ENCODE peak calls at places on chromosomes 6 and 20, in nine cellular contexts. D, S, T, K, U, G, Q, L and A are unnamed samples.

GRCh38 chr6:126143650-126144260 is 157.4 kb downstream of the TRMT11 start:
- DNase-seq in D (no peak), S (no peak), T (peak; percentile 91), K (no peak), U (no peak), G (no peak), Q (no peak), L (no peak), A (no peak)

GRCh38 chr20:1537731-1538058 is 19.8 kb downstream of the SIRPD start:
- DNase-seq in D (peak; percentile 73), S (no peak), T (no peak), K (no peak), U (peak; percentile 28), G (no peak), Q (no peak), L (no peak), A (no peak)

GRCh38 chr6:38646166-38646565 is 6.4 kb upstream of the BTBD9 start:
- DNase-seq in D (no peak), S (no peak), T (no peak), K (no peak), U (no peak), G (no peak), Q (no peak), L (no peak), A (no peak)

GRCh38 chr20:56995635-56996075 is 270.8 kb downstream of the BMP7 start:
- DNase-seq in D (no peak), S (no peak), T (peak; percentile 73), K (no peak), U (peak; percentile 58), G (no peak), Q (peak; percentile 72), L (peak; percentile 56), A (no peak)

GRCh38 chr20:7195704-7196103 is 428.2 kb downstream of the BMP2 start:
- DNase-seq in D (no peak), S (no peak), T (no peak), K (no peak), U (no peak), G (peak; percentile 85), Q (peak; percentile 79), L (no peak), A (no peak)

GRCh38 chr6:138272543-138273305 is 54.4 kb upstream of the PBOV1 start:
- DNase-seq in D (no peak), S (no peak), T (no peak), K (no peak), U (no peak), G (peak; percentile 30), Q (no peak), L (no peak), A (no peak)

GRCh38 chr6:24536466-24536865 is 41.7 kb downstream of the ALDH5A1 start:
- DNase-seq in D (no peak), S (no peak), T (no peak), K (no peak), U (no peak), G (no peak), Q (no peak), L (no peak), A (no peak)

GRCh38 chr20:52190437-52191131 is 995 bp downstream of the ZFP64 start:
- DNase-seq in D (no peak), S (no peak), T (peak; percentile 45), K (peak; percentile 4), U (peak; percentile 60), G (peak; percentile 12), Q (peak; percentile 81), L (peak; percentile 74), A (peak; percentile 21)

GRCh38 chr6:109363753-109364152 is 18.5 kb downstream of the CD164 start:
- DNase-seq in D (no peak), S (no peak), T (no peak), K (no peak), U (no peak), G (no peak), Q (no peak), L (no peak), A (no peak)

GRCh38 chr20:46020515-46020914 is 8.5 kb upstream of the SLC12A5 start:
- DNase-seq in D (no peak), S (no peak), T (no peak), K (no peak), U (peak; percentile 38), G (no peak), Q (no peak), L (no peak), A (no peak)

GRCh38 chr20:46023148-46023484 is 5.9 kb upstream of the SLC12A5 start:
- DNase-seq in D (no peak), S (no peak), T (no peak), K (no peak), U (no peak), G (no peak), Q (no peak), L (no peak), A (no peak)

GRCh38 chr20:46022411-46023147 is 6.4 kb upstream of the SLC12A5 start:
- DNase-seq in D (no peak), S (no peak), T (peak; percentile 86), K (peak; percentile 69), U (peak; percentile 82), G (no peak), Q (peak; percentile 68), L (peak; percentile 49), A (peak; percentile 59)

GRCh38 chr20:46023999-46024398 is 5.0 kb upstream of the SLC12A5 start:
- DNase-seq in D (no peak), S (no peak), T (no peak), K (no peak), U (no peak), G (no peak), Q (peak; percentile 54), L (no peak), A (no peak)

DNA sequence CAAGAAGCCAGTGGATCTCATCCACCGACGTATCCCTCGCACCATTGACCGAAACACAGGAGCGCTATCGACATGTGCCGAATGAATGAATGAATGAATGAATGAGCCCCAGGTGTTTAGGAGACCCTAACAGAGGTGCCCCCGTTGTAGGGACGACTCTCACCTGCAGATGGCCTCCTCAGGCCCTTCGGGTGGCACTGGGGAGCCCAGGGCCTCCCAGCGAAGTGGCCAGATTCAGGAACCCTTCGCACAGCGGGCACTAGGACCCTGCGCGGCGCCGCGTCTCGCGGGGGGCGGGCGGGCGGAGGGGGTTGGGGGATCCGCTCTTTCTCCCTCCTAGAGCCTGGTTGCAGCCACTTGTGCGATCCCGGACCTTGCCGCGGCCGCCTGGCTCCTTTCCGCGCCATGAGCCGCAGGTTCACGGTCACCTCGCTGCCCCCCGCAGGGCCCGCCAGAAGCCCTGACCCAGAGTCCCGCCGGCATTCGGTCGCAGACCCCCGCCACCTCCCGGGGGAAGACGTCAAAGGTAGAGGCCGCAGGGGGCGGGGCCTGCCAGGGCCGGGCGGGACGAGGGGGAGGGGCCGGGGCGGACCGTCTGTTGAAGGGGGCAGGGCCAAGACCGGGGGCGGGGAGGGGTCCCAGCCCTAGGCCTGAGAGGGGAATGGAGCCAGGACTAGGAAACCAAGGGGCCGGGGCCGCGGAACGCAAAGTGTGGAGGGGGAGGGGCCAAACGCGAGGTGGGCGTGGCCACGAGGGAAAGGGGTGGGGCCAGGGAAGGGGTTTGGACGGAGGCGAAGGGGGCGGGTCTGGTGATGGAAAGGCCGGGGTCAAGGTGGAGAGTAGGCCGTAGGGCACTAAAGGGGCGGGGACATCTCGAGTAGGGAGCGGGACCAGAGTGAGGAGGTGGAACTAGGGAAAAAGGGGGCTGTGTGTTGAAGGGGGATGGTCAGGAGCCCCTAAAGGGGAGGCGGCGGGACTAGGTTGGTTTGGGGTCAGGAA is 7.4 kb upstream of the SLC12A5 start:
- DNase-seq in D (no peak), S (no peak), T (peak; percentile 96), K (no peak), U (peak; percentile 92), G (no peak), Q (peak; percentile 61), L (peak; percentile 45), A (peak; percentile 42)
- TF ChIP-seq CTCF in D (no peak), S (no peak), T (peak; percentile 12), K (no peak), U (peak; percentile 46), G (no peak), Q (peak; percentile 38), L (peak; percentile 11), A (no peak)

DNA sequence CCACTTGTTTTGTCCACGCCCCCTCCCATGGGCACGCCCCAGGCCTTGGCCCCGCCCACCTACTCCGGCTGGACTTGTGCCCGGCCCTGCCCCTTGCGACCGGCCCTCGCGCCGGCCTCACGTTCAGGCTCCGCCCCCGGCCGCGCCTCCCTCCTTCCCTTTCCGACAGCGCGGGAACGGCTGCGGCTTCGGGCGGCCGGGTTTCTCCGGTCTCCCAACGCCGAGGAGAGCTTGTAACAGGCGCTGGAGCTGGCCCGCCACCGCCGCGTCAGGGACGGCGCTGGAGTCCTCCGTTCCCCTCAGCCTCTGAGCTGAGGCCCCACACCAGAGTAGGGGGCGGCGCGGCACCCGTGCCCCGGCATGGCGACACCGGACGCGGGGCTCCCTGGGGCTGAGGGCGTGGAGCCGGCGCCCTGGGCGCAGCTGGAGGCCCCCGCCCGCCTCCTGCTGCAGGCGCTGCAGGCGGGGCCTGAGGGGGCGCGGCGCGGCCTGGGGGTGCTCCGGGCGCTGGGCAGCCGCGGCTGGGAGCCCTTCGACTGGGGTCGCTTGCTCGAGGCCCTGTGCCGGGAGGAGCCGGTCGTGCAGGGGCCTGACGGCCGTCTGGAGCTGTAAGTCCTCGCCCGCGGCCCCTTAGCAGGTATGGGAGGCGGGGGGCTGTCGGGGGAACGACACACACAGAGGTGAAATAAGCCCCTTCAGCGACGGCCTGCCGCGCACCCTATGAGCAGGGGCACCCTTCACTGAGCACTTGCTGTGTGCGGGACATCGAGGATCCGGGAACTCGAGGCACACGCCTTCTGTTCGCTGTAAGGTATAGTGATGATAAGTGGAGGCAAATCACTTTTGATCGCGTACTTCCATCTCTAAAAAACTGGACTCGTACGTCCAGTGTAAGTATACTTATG is at the start of gene FANCE:
- DNase-seq in D (peak; percentile 97), S (peak; percentile 96), T (peak; percentile 99), K (peak; percentile 79), U (peak; percentile 93), G (peak; percentile 88), Q (peak; percentile 95), L (peak; percentile 92), A (peak; percentile 80)
- H3K27ac ChIP-seq in D (peak within 1 kb of the TSS; percentile 77), S (peak within 1 kb of the TSS; percentile 81), T (no peak within 1 kb of the TSS), K (peak within 1 kb of the TSS; percentile 47), U (peak within 1 kb of the TSS; percentile 48), G (no peak within 1 kb of the TSS), Q (no peak within 1 kb of the TSS), L (peak within 1 kb of the TSS; percentile 55), A (peak within 1 kb of the TSS; percentile 27)

GRCh38 chr6:14009416-14009815 is 84.7 kb downstream of the RNF182 start:
- DNase-seq in D (no peak), S (no peak), T (peak; percentile 78), K (no peak), U (no peak), G (no peak), Q (no peak), L (no peak), A (no peak)
- TF ChIP-seq CTCF in D (no peak), S (no peak), T (no peak), K (no peak), U (no peak), G (no peak), Q (no peak), L (no peak), A (no peak)

DNA sequence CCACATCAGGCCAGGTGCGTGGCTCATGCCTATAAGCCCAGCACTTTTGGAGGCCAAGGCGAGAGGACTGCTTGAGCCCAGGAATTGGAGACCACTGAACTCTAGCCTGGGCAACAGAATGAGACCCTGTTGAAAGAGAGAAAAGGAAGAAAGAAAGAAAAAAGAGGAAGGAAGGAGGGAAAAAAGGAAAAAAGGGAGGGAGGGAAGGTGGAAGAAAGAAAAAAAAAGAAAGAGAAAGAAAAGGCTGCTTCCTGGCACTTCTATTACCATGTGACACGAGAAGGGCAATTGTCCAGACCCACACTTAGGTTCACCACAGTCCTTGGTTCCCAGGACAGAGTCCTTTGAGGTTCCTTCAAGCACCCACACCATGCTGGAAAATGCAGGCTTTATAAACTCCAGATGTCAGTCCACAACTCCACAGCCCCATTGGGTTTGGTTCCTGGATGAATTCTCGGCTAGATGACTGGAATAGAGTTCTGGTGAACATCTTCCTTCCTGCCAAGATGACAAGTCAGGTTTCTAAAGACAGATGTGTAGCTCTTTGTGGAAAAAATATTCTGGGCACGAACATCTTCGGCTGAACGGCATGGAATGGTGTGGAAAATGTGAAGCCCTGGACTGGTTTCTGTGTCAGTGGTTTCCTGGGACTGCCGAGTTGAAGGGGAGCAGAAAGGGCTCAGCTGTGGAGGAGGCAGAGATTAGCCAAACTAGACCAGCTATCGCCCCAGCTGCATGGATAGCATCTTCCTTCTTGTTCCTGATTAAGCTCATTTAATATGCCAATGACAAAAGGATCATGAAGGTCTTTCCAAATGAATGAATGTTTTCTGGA is 32.5 kb downstream of the NT5E start:
- DNase-seq in D (no peak), S (no peak), T (no peak), K (no peak), U (no peak), G (no peak), Q (no peak), L (no peak), A (no peak)
- H3K27ac ChIP-seq in D (peak overlapping the region; percentile 66), S (peak overlapping the region; percentile 58), T (no peak overlapping the region), K (no peak overlapping the region), U (no peak overlapping the region), G (peak overlapping the region; percentile 0), Q (peak overlapping the region; percentile 11), L (no peak overlapping the region), A (no peak overlapping the region)